ENCODE peak calls at places on chromosomes 13 and 19, in five cellular contexts. A is fibroblast of lung, N is AG04450, B is ovary, X is tibial artery. D is an unnamed sample.

GRCh38 chr13:32041429-32041828 is 9.9 kb downstream of the FRY start:
- DNase-seq in A (no peak), N (no peak), B (no peak), X (no peak), D (no peak)

GRCh38 chr13:108700421-108701170 is 71.2 kb downstream of the MYO16 start:
- DNase-seq in A (peak; percentile 75), N (peak; percentile 2), B (no peak), X (no peak), D (no peak)

GRCh38 chr19:55648657-55649578 is 906 bp downstream of the CCDC106 start:
- DNase-seq in A (no peak), N (no peak), B (no peak), X (no peak), D (no peak)

GRCh38 chr19:5775668-5776309 is 8.8 kb downstream of the PRR22 start:
- DNase-seq in A (peak; percentile 21), N (no peak), B (no peak), X (no peak), D (no peak)

GRCh38 chr19:14167013-14167593 is 30.7 kb upstream of the ASF1B start:
- DNase-seq in A (no peak), N (no peak), B (no peak), X (no peak), D (no peak)

GRCh38 chr19:49415102-49415809 is 8.0 kb downstream of the PTH2 start:
- DNase-seq in A (no peak), N (no peak), B (no peak), X (no peak), D (no peak)

GRCh38 chr19:54415901-54416621 is 797 bp downstream of the TTYH1 start:
- DNase-seq in A (no peak), N (no peak), B (no peak), X (no peak), D (no peak)

GRCh38 chr13:23350009-23350408 is 83.5 kb downstream of the SACS start:
- DNase-seq in A (peak; percentile 44), N (no peak), B (no peak), X (no peak), D (no peak)

GRCh38 chr13:31870511-31870910 is 131.2 kb downstream of the RXFP2 start:
- DNase-seq in A (no peak), N (no peak), B (no peak), X (no peak), D (no peak)

GRCh38 chr19:15210323-15210774 is 9.6 kb upstream of the NOTCH3 start:
- DNase-seq in A (peak; percentile 51), N (no peak), B (no peak), X (peak; percentile 97), D (peak; percentile 79)

GRCh38 chr19:57111329-57111644 is 8.5 kb upstream of the USP29 start:
- DNase-seq in A (no peak), N (no peak), B (no peak), X (no peak), D (no peak)

GRCh38 chr13:76471486-76471885 is 414.7 kb downstream of the KCTD12 start:
- DNase-seq in A (no peak), N (no peak), B (no peak), X (no peak), D (no peak)

GRCh38 chr13:21079206-21079605 is 17.8 kb upstream of the LATS2 start:
- DNase-seq in A (peak; percentile 50), N (no peak), B (no peak), X (no peak), D (no peak)

GRCh38 chr13:26760835-26761582 is 423 bp upstream of the GPR12 start:
- DNase-seq in A (peak; percentile 2), N (no peak), B (no peak), X (no peak), D (no peak)

GRCh38 chr13:34462843-34463242 is 479.2 kb upstream of the NBEA start:
- DNase-seq in A (peak; percentile 87), N (no peak), B (no peak), X (no peak), D (no peak)

GRCh38 chr13:85825454-85825853 is 26.2 kb upstream of the SLITRK6 start:
- DNase-seq in A (peak; percentile 9), N (no peak), B (no peak), X (no peak), D (no peak)

GRCh38 chr13:109785892-109786450 is 412 bp downstream of the IRS2 start:
- DNase-seq in A (no peak), N (no peak), B (no peak), X (no peak), D (no peak)

GRCh38 chr13:47426126-47426849 is 529.4 kb upstream of the HTR2A start:
- DNase-seq in A (peak; percentile 74), N (no peak), B (no peak), X (peak; percentile 77), D (peak; percentile 61)

GRCh38 chr19:53537523-53538377 is at the start of gene ZNF331:
- DNase-seq in A (peak; percentile 71), N (no peak), B (peak; percentile 75), X (peak; percentile 93), D (peak; percentile 90)

GRCh38 chr13:24269803-24270202 is 39.6 kb upstream of the C1QTNF9 start:
- DNase-seq in A (peak; percentile 13), N (no peak), B (no peak), X (no peak), D (peak; percentile 52)

GRCh38 chr19:53102701-53103140 is 501 bp downstream of the ZNF160 start:
- DNase-seq in A (peak; percentile 32), N (no peak), B (peak; percentile 22), X (peak; percentile 72), D (peak; percentile 61)

DNA sequence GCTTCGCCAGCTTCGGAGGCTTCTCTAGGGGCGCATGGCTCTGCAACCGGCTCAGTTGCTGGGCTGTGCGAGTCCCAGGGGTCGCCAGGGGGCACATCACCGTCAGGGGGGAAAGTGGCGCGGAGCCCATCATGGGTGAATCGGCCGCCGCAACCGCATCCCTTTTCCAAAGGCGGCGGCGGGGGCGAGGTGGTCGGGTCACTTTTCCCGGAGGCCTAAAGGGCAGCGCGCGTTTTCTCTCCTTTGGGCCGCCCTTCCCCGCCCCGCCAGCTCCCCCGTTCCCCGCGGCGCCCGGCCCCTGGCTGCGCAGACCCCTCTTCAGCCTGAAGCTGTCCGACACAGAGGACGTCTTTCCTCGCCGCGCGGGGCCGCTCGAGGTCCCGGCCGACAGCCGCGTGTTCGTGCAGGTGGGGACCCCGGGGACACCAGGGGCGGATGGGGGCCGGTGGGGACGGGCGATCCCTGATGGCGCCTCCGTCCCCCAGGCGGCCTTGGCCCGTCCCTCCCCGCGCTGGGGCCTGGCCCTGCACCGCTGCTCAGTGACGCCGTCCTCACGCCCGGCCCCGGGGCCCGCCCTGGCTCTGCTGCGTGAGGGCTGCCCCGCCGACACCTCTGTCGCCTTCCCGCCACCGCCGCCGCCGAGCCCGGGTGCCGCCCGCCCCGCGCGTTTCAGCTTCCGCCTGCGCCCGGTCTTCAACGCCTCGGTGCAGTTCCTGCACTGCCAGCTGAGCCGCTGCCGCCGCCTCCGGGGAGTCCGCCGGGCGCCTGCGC is 1.7 kb downstream of the TGFBR3L start:
- DNase-seq in A (no peak), N (no peak), B (no peak), X (no peak), D (no peak)
- H3K4me3 ChIP-seq in A (no peak overlapping the region), N (peak overlapping the region; percentile 40), B (peak overlapping the region; percentile 17), X (peak overlapping the region; percentile 52), D (peak overlapping the region; percentile 47)

GRCh38 chr19:2043269-2043641 is 7.8 kb downstream of the MKNK2 start:
- DNase-seq in A (no peak), N (no peak), B (no peak), X (no peak), D (no peak)

GRCh38 chr19:2043864-2044708 is 7.0 kb downstream of the MKNK2 start:
- DNase-seq in A (no peak), N (no peak), B (no peak), X (no peak), D (no peak)

GRCh38 chr19:2045501-2046045 is 5.5 kb downstream of the MKNK2 start:
- DNase-seq in A (no peak), N (no peak), B (no peak), X (no peak), D (no peak)

GRCh38 chr19:2046046-2046907 is 4.8 kb downstream of the MKNK2 start:
- DNase-seq in A (no peak), N (no peak), B (no peak), X (no peak), D (no peak)

DNA sequence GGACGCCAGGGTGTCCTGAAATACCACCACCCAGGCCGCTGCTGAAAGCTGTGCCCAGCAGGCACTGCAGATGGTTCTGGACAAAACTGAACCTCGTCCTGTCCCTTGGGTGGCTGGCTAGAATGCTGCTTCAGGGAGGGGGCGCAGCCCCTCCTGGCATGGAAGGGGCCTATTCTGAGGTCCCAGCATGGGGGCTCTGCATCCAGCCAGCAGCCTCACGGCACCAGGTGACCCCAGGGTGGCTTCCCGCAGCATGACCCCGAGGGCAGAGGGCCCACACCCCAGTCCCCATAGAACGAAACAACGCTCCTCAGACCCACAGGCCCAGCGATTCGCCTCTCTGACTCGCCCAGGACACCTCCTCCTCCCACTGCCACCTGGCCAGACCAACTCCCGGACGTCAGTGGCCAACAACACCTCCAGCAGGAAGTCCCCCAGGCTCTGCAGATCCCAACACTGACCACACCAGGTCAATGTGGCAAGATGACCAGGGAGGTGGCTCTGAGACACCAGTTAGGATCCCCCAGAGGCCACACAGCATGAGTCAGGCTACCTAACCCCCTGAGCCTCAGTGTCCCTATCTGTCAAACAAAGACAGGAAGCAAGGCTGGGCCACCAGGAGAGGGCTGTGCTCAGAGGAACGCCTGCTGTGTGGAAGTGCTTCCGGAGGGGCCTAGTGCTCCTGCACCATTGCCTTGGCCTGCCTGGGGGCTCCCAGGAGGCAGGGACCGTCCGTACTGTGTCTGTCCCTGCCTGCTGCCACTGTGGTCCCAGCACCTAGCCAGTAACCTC is 6.1 kb downstream of the MKNK2 start:
- DNase-seq in A (no peak), N (no peak), B (no peak), X (no peak), D (no peak)
- H3K27ac ChIP-seq in A (no peak overlapping the region), N (no peak overlapping the region), B (no peak overlapping the region), X (peak overlapping the region; percentile 46), D (peak overlapping the region; percentile 93)

DNA sequence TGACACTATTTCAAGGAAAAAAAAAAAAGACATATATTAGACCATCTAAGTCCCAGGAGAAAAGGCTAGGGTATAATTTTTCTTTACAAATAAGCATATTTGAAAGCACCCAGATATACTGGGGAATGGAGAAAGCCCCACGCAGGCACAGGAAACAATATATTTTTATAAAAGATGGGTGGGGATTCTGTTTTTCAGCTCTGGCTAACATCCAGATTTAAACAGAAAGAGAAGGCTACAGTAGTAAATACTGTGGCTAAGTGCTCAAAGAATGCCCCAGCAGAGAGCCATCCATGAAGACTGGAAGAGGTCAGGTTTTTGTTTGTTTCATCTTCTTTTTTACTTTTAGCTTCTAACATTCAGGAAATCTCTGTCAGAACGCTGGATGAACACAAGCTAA is 16.0 kb downstream of the ZNF44 start:
- DNase-seq in A (no peak), N (no peak), B (no peak), X (no peak), D (no peak)
- H3K9me3 ChIP-seq in A (peaks cover under 1% of the 10 kb centered on the region), N (peaks cover 39% of the 10 kb centered on the region), B (no peaks in the 10 kb centered on the region), X (peaks cover 15% of the 10 kb centered on the region), D (peaks cover 6% of the 10 kb centered on the region)

DNA sequence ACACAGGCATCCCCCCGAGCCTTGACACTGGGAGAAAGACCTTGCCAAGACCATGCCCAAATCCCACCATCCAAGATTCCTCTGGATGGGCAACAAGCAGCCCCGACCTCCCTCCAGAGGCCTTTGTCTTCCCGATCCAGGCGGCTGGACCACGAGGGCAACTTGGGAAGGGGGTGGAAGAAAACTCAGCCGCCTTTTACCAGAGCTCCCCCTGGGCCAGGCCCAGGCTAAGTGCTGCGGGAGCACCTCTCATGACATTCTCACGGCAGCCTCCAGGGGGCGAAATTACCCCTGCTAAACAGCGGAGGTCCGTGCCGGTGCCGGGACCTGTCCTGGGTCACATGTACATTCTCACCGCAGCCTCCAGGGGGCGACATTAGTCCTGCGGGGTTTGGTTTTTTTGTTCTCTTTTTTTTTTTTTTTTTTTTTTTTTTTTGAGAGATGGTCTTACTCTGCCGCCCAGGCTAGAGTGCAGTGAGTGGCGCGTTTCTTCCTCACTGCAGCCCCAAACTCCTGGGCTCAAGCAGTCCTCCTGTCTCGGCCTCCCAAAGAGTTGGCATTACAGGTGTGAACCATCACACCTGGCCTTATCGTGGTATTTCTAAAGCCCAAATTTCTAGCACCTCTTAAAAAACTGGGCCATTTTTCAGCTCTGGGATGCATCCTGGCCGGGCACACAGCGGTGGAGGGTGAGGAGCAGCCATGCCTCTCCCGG is 2.1 kb upstream of the RSPH6A start:
- DNase-seq in A (peak; percentile 83), N (peak; percentile 85), B (peak; percentile 90), X (peak; percentile 94), D (peak; percentile 94)
- H3K4me3 ChIP-seq in A (no peak overlapping the region), N (no peak overlapping the region), B (no peak overlapping the region), X (no peak overlapping the region), D (no peak overlapping the region)